ENCODE peak calls at places on chromosomes 12 and 14, in ten cellular contexts. M is activated CD8-positive, alpha-beta T cell treated with anti-CD3 and anti-CD28 coated beads, Interleukin-2, amount 10 ng/mL, durations not matched to agents 7 days and 5 days; R is COLO829; H is NAMALWA; Q is central memory CD4-positive, alpha-beta T cell; T is substantia nigra; N is LoVo; I is ACHN; Y is AG04450; J is stimulated activated CD4-positive, alpha-beta T cell treated with anti-CD3 and anti-CD28 coated beads, Interleukin-15, amount 100 ng/mL, for 1 hour. A is an unnamed sample.

GRCh38 chr12:64104376-64104775 is 117.7 kb downstream of the KICS2 start:
- DNase-seq in H (no peak), Q (no peak), J (no peak), M (no peak), N (no peak), I (peak), T (no peak), Y (no peak), R (no peak), A (no peak)

GRCh38 chr14:65910108-65910507 is 497.6 kb downstream of the FUT8 start:
- DNase-seq in N (no peak), M (no peak), R (peak), T (no peak), I (no peak), H (no peak), Q (no peak), J (no peak), Y (no peak), A (no peak)

GRCh38 chr12:101793401-101793800 is 37.4 kb downstream of the GNPTAB start:
- DNase-seq in N (no peak), R (peak), Y (no peak), J (no peak), Q (no peak), T (no peak), I (peak), M (no peak), H (no peak), A (no peak)

GRCh38 chr12:95701722-95702418 is 88.7 kb downstream of the NTN4 start:
- DNase-seq in T (no peak), J (no peak), Q (no peak), H (no peak), M (no peak), Y (no peak), N (peak), R (no peak), I (no peak), A (no peak)

GRCh38 chr12:75020068-75020557 is 189.5 kb downstream of the KCNC2 start:
- DNase-seq in Y (no peak), J (no peak), T (no peak), N (no peak), M (no peak), Q (no peak), I (no peak), R (no peak), H (no peak), A (no peak)

GRCh38 chr12:26936559-26937442 is 980 bp downstream of the INTS13 start:
- DNase-seq in H (peak), N (peak), J (no peak), Y (no peak), Q (peak), I (no peak), T (no peak), R (no peak), M (peak), A (no peak)

GRCh38 chr14:23006544-23007419 is 3.2 kb downstream of the C14orf93 start:
- DNase-seq in M (peak), J (peak), N (peak), I (peak), H (peak), R (peak), T (peak), Y (peak), Q (peak), A (peak)

GRCh38 chr14:75430106-75430505 is 2.3 kb downstream of the JDP2 start:
- DNase-seq in Y (no peak), H (no peak), R (no peak), J (no peak), T (no peak), N (no peak), Q (no peak), M (no peak), I (no peak), A (no peak)

GRCh38 chr14:32637582-32637981 is 301.1 kb upstream of the NPAS3 start:
- DNase-seq in H (no peak), Q (no peak), T (no peak), M (no peak), N (no peak), Y (no peak), I (no peak), R (no peak), J (no peak), A (no peak)

GRCh38 chr14:89473979-89474378 is 56.9 kb upstream of the FOXN3 start:
- DNase-seq in I (no peak), M (no peak), Q (no peak), T (no peak), Y (peak), J (no peak), H (no peak), N (no peak), R (no peak), A (no peak)

GRCh38 chr14:103372552-103373304 is 12.5 kb upstream of the MARK3 start:
- DNase-seq in H (no peak), T (no peak), J (no peak), M (no peak), R (peak), I (peak), N (peak), Q (no peak), Y (peak), A (no peak)

GRCh38 chr12:83827193-83827592 is 1085.4 kb downstream of the SLC6A15 start:
- DNase-seq in N (no peak), J (no peak), Q (no peak), Y (no peak), R (peak), H (no peak), T (no peak), I (no peak), M (no peak), A (no peak)

GRCh38 chr14:106507354-106507753 is 981.0 kb downstream of the TMEM121 start:
- DNase-seq in Q (peak), N (no peak), I (no peak), J (no peak), Y (no peak), M (peak), T (no peak), H (no peak), R (no peak), A (no peak)

GRCh38 chr12:77625441-77625840 is 205.3 kb upstream of the NAV3 start:
- DNase-seq in R (no peak), H (no peak), J (no peak), N (peak), Y (peak), M (no peak), I (peak), Q (no peak), T (no peak), A (no peak)

GRCh38 chr14:68775614-68776126 is 17.2 kb downstream of the ZFP36L1 start:
- DNase-seq in H (peak), R (no peak), M (no peak), T (no peak), Q (no peak), I (no peak), J (no peak), N (no peak), Y (no peak), A (peak)

GRCh38 chr14:45065540-45065939 is 18.4 kb upstream of the PRPF39 start:
- DNase-seq in T (no peak), J (no peak), I (no peak), N (no peak), Y (no peak), H (no peak), M (no peak), Q (no peak), R (no peak), A (no peak)

GRCh38 chr12:110100315-110100970 is 23.7 kb upstream of the IFT81 start:
- DNase-seq in M (peak), N (peak), I (peak), H (peak), J (peak), Y (peak), R (peak), Q (peak), T (peak), A (no peak)

GRCh38 chr14:21476526-21476924 is 234 bp downstream of the RAB2B start:
- DNase-seq in R (no peak), H (no peak), Y (no peak), I (peak), Q (no peak), M (no peak), T (peak), J (peak), N (peak), A (peak)